ENCODE peak calls at places on chromosomes 6 and 20, in eight cellular contexts. J, P, N, C, D, V, K and L are unnamed samples.

GRCh38 chr6:78505178-78505577 is 362.2 kb upstream of the IRAK1BP1 start:
- DNase-seq in P (no peak), J (no peak), D (no peak), C (no peak), N (no peak), K (no peak), V (no peak), L (no peak)

GRCh38 chr20:576156-576555 is 32.6 kb upstream of the CSNK2A1 start:
- DNase-seq in C (no peak), V (no peak), D (no peak), P (no peak), J (no peak), K (no peak), N (no peak), L (no peak)

GRCh38 chr6:33169286-33170175 is 22.7 kb downstream of the COL11A2 start:
- DNase-seq in N (no peak), D (no peak), K (no peak), C (no peak), J (no peak), V (no peak), P (no peak), L (no peak)

GRCh38 chr6:7975764-7976146 is 65.2 kb upstream of the TXNDC5 start:
- DNase-seq in J (no peak), C (no peak), V (no peak), K (peak; percentile 53), P (no peak), D (peak; percentile 34), N (no peak), L (no peak)

GRCh38 chr6:162058281-162058875 is 669.2 kb downstream of the PRKN start:
- DNase-seq in C (no peak), P (peak; percentile 73), D (peak; percentile 49), V (no peak), N (peak; percentile 65), K (peak; percentile 70), J (peak; percentile 88), L (no peak)

GRCh38 chr20:20211988-20212518 is 155.9 kb upstream of the INSM1 start:
- DNase-seq in V (no peak), P (no peak), D (no peak), K (no peak), C (no peak), N (no peak), J (no peak), L (no peak)

GRCh38 chr6:157374889-157375443 is 6.0 kb upstream of the ZDHHC14 start:
- DNase-seq in J (no peak), V (no peak), N (no peak), P (no peak), C (no peak), D (no peak), K (no peak), L (no peak)

GRCh38 chr6:135105299-135105698 is 50.7 kb upstream of the HBS1L start:
- DNase-seq in J (no peak), K (no peak), D (no peak), P (no peak), C (no peak), N (no peak), V (no peak), L (no peak)

GRCh38 chr6:34333858-34334257 is 58.6 kb downstream of the NUDT3 start:
- DNase-seq in K (peak; percentile 77), V (no peak), D (peak; percentile 78), P (no peak), J (no peak), N (no peak), C (no peak), L (no peak)

GRCh38 chr6:84635081-84635745 is 129.2 kb downstream of the TBX18 start:
- DNase-seq in J (no peak), P (no peak), K (no peak), D (no peak), N (no peak), C (no peak), V (no peak), L (no peak)

GRCh38 chr6:39260953-39261352 is 31.7 kb upstream of the KCNK5 start:
- DNase-seq in V (no peak), J (no peak), C (no peak), N (no peak), K (no peak), D (no peak), P (no peak), L (no peak)

GRCh38 chr6:15464211-15464725 is 198.6 kb downstream of the DTNBP1 start:
- DNase-seq in N (peak; percentile 57), V (peak; percentile 72), D (no peak), P (peak; percentile 7), K (no peak), C (no peak), J (peak; percentile 42), L (no peak)

GRCh38 chr20:50724851-50725721 is 6.3 kb upstream of the PARD6B start:
- DNase-seq in V (peak; percentile 84), K (peak; percentile 68), N (peak; percentile 96), D (peak; percentile 70), C (peak; percentile 71), J (no peak), P (peak; percentile 63), L (no peak)

GRCh38 chr6:41974281-41974825 is 32.7 kb upstream of the CCND3 start:
- DNase-seq in J (no peak), N (no peak), K (no peak), C (no peak), V (peak; percentile 17), P (no peak), D (no peak), L (no peak)

GRCh38 chr6:154606860-154607259 is 96.4 kb upstream of the CNKSR3 start:
- DNase-seq in N (no peak), K (no peak), D (no peak), P (no peak), C (no peak), J (no peak), V (no peak), L (no peak)

GRCh38 chr6:170271771-170272314 is 19.0 kb downstream of the DLL1 start:
- DNase-seq in P (no peak), V (peak; percentile 68), D (no peak), N (no peak), J (peak; percentile 91), K (peak; percentile 73), C (no peak), L (no peak)

GRCh38 chr6:134482585-134483346 is 164.9 kb upstream of the SGK1 start:
- DNase-seq in K (peak; percentile 65), N (no peak), C (no peak), J (no peak), V (no peak), D (peak; percentile 62), P (no peak), L (no peak)

GRCh38 chr6:15246217-15247211 is 645 bp downstream of the JARID2 start:
- DNase-seq in C (no peak), P (no peak), J (no peak), D (no peak), K (no peak), N (peak; percentile 35), V (no peak), L (no peak)

GRCh38 chr6:151205971-151206600 is 33.7 kb upstream of the AKAP12 start:
- DNase-seq in K (no peak), V (no peak), C (no peak), J (no peak), N (peak; percentile 8), D (no peak), P (no peak), L (no peak)

GRCh38 chr6:8170245-8170644 is 67.9 kb upstream of the EEF1E1 start:
- DNase-seq in V (no peak), C (no peak), D (no peak), P (no peak), J (no peak), K (no peak), N (no peak), L (no peak)

GRCh38 chr6:11317885-11318771 is 85.7 kb upstream of the NEDD9 start:
- DNase-seq in K (no peak), J (no peak), N (peak; percentile 95), V (peak; percentile 67), C (peak; percentile 40), D (no peak), P (peak; percentile 68), L (no peak)

GRCh38 chr6:150291968-150292710 is 76.7 kb upstream of the IYD start:
- DNase-seq in J (no peak), K (no peak), P (no peak), V (no peak), N (peak; percentile 92), D (no peak), C (no peak), L (no peak)

GRCh38 chr6:43705996-43706395 is 18.4 kb upstream of the MRPS18A start:
- DNase-seq in N (no peak), C (no peak), D (no peak), V (no peak), P (no peak), J (no peak), K (no peak), L (no peak)

GRCh38 chr6:72553531-72554202 is 68.2 kb upstream of the KCNQ5 start:
- DNase-seq in P (no peak), K (no peak), C (no peak), V (no peak), D (no peak), N (peak; percentile 80), J (no peak), L (peak; percentile 19)

GRCh38 chr6:27605401-27606342 is 132.8 kb upstream of the ZNF184 start:
- DNase-seq in C (no peak), J (no peak), P (peak; percentile 67), V (peak; percentile 49), D (no peak), N (peak; percentile 87), K (no peak), L (no peak)

GRCh38 chr6:110364364-110364763 is 6.2 kb upstream of the METTL24 start:
- DNase-seq in J (no peak), N (no peak), P (no peak), V (no peak), C (no peak), D (no peak), K (no peak), L (no peak)

GRCh38 chr6:78810146-78810545 is 57.2 kb upstream of the IRAK1BP1 start:
- DNase-seq in D (no peak), C (no peak), P (no peak), J (no peak), V (no peak), K (no peak), N (peak; percentile 81), L (no peak)